ENCODE peak calls at places on chromosomes 4 and X, in nine cellular contexts. J is T follicular helper cell; E is stimulated activated naive CD8-positive, alpha-beta T cell treated with anti-CD3 and anti-CD28 coated beads, Interleukin-15, amount 100 ng/mL, for 72 hours; Q is T1000; Y is T-helper 2 cell; A is NCI-H524; T is mucosa of gallbladder; Z is NCI-H2029; S is RCC 7860. H is an unnamed sample.
A peak's percentile ranks its signal among the peaks of the same experiment; 100 is the strongest.

GRCh38 chr4:123110147-123110546 is 187.8 kb upstream of the NUDT6 start:
- DNase-seq in J (no peak), E (no peak), Q (no peak), Y (no peak), A (no peak), T (no peak), Z (no peak), S (no peak), H (no peak)

GRCh38 chr4:133624744-133625143 is 475.6 kb downstream of the PCDH10 start:
- DNase-seq in J (no peak), E (no peak), Q (no peak), Y (no peak), A (peak; percentile 83), T (no peak), Z (no peak), S (no peak), H (no peak)

GRCh38 chrX:19602866-19603620 is 87.7 kb upstream of the MAP3K15 start:
- DNase-seq in J (no peak), E (no peak), Q (peak; percentile 25), Y (no peak), A (no peak), T (no peak), Z (no peak), S (peak; percentile 73), H (peak; percentile 80)

GRCh38 chrX:137362583-137362982 is 203.3 kb upstream of the ZIC3 start:
- DNase-seq in J (no peak), E (no peak), Q (no peak), Y (no peak), A (no peak), T (no peak), Z (no peak), S (no peak), H (no peak)

GRCh38 chr4:48127882-48128394 is 6.1 kb downstream of the TXK start:
- DNase-seq in J (peak; percentile 51), E (peak; percentile 92), Q (peak; percentile 95), Y (peak; percentile 52), A (peak; percentile 92), T (peak; percentile 47), Z (peak; percentile 61), S (peak; percentile 97), H (peak; percentile 83)

GRCh38 chr4:127479031-127479622 is 153.6 kb upstream of the INTU start:
- DNase-seq in J (no peak), E (no peak), Q (no peak), Y (no peak), A (peak; percentile 15), T (no peak), Z (peak; percentile 30), S (peak; percentile 11), H (peak; percentile 58)

GRCh38 chrX:9678215-9678980 is 87.2 kb downstream of the GPR143 start:
- DNase-seq in J (no peak), E (no peak), Q (no peak), Y (no peak), A (no peak), T (no peak), Z (no peak), S (no peak), H (no peak)

GRCh38 chr4:33111106-33111505 is 2390.9 kb downstream of the PCDH7 start:
- DNase-seq in J (no peak), E (no peak), Q (no peak), Y (no peak), A (no peak), T (no peak), Z (no peak), S (no peak), H (no peak)

GRCh38 chr4:107691378-107691777 is 28.7 kb downstream of the PAPSS1 start:
- DNase-seq in J (no peak), E (no peak), Q (no peak), Y (no peak), A (peak; percentile 6), T (no peak), Z (no peak), S (no peak), H (no peak)

GRCh38 chrX:102985182-102985581 is 48.1 kb downstream of the RAB40AL start:
- DNase-seq in J (no peak), E (no peak), Q (no peak), Y (no peak), A (no peak), T (no peak), Z (no peak), S (no peak), H (peak; percentile 37)

GRCh38 chr4:110602061-110602460 is 20.8 kb downstream of the PITX2 start:
- DNase-seq in J (no peak), E (no peak), Q (no peak), Y (no peak), A (no peak), T (no peak), Z (no peak), S (no peak), H (no peak)

GRCh38 chr4:168830777-168831512 is 179.1 kb downstream of the CBR4 start:
- DNase-seq in J (no peak), E (no peak), Q (no peak), Y (no peak), A (no peak), T (no peak), Z (no peak), S (peak; percentile 31), H (no peak)